ENCODE peak calls at places on chromosomes 16 and 17, in eight cellular contexts. R is HCEC 1CT; V is hippocampal formation; Z is lower lobe of right lung; A is naive thymus-derived CD4-positive, alpha-beta T cell; M is stomach; L is LHCN-M2; K is NCI-H1417. H is an unnamed sample.

GRCh38 chr17:81342700-81343070 is 47.6 kb upstream of the SLC38A10 start:
- DNase-seq in R (no peak), V (no peak), Z (peak), A (no peak), M (no peak), L (peak), K (no peak), H (no peak)

GRCh38 chr17:51029568-51030463 is 90.9 kb downstream of the SPAG9 start:
- DNase-seq in R (no peak), V (no peak), Z (no peak), A (peak), M (no peak), L (peak), K (no peak), H (no peak)

GRCh38 chr16:2584742-2585650 is 47.2 kb downstream of the PDPK1 start:
- DNase-seq in R (no peak), V (no peak), Z (peak), A (no peak), M (no peak), L (peak), K (peak), H (no peak)

GRCh38 chr17:54956802-54957201 is 11.7 kb downstream of the COX11 start:
- DNase-seq in R (no peak), V (no peak), Z (no peak), A (no peak), M (no peak), L (no peak), K (no peak), H (no peak)

GRCh38 chr16:13289515-13289914 is 388.1 kb downstream of the SHISA9 start:
- DNase-seq in R (no peak), V (no peak), Z (no peak), A (no peak), M (no peak), L (peak), K (no peak), H (no peak)

GRCh38 chr17:74750327-74751069 is 2.1 kb downstream of the NHERF1 start:
- DNase-seq in R (no peak), V (peak), Z (no peak), A (no peak), M (peak), L (peak), K (no peak), H (no peak)

GRCh38 chr17:64146418-64147109 is 16.6 kb upstream of the ERN1 start:
- DNase-seq in R (peak), V (peak), Z (peak), A (peak), M (peak), L (peak), K (peak), H (peak)

GRCh38 chr17:29718446-29719039 is 95.8 kb upstream of the CORO6 start:
- DNase-seq in R (no peak), V (no peak), Z (no peak), A (no peak), M (no peak), L (no peak), K (no peak), H (no peak)

GRCh38 chr17:58537266-58537665 is 22.8 kb upstream of the MTMR4 start:
- DNase-seq in R (no peak), V (no peak), Z (no peak), A (no peak), M (no peak), L (no peak), K (no peak), H (no peak)

GRCh38 chr16:55725055-55725777 is 69.4 kb downstream of the SLC6A2 start:
- DNase-seq in R (no peak), V (no peak), Z (no peak), A (no peak), M (no peak), L (no peak), K (no peak), H (no peak)

GRCh38 chr16:66372078-66372897 is 5.8 kb downstream of the CDH5 start:
- DNase-seq in R (no peak), V (no peak), Z (no peak), A (no peak), M (no peak), L (no peak), K (no peak), H (no peak)

GRCh38 chr16:50285406-50286003 is 19.2 kb downstream of the ADCY7 start:
- DNase-seq in R (no peak), V (no peak), Z (no peak), A (no peak), M (no peak), L (no peak), K (no peak), H (no peak)

GRCh38 chr16:89119161-89119621 is 25.5 kb downstream of the ACSF3 start:
- DNase-seq in R (no peak), V (no peak), Z (peak), A (no peak), M (no peak), L (no peak), K (no peak), H (no peak)

GRCh38 chr16:58481931-58482330 is 18.0 kb upstream of the NDRG4 start:
- DNase-seq in R (no peak), V (no peak), Z (no peak), A (no peak), M (no peak), L (no peak), K (no peak), H (no peak)

GRCh38 chr17:76152580-76152979 is 11.5 kb upstream of the FOXJ1 start:
- DNase-seq in R (no peak), V (no peak), Z (no peak), A (no peak), M (no peak), L (no peak), K (no peak), H (no peak)

GRCh38 chr16:9943121-9943520 is 239.1 kb downstream of the GRIN2A start:
- DNase-seq in R (no peak), V (peak), Z (no peak), A (no peak), M (no peak), L (no peak), K (no peak), H (no peak)

GRCh38 chr16:68399456-68399855 is 48.9 kb downstream of the SMPD3 start:
- DNase-seq in R (no peak), V (no peak), Z (peak), A (no peak), M (no peak), L (no peak), K (no peak), H (no peak)

GRCh38 chr17:9427460-9428315 is 147.9 kb downstream of the STX8 start:
- DNase-seq in R (no peak), V (no peak), Z (no peak), A (no peak), M (no peak), L (no peak), K (peak), H (no peak)

GRCh38 chr16:23079683-23080221 is 69.5 kb downstream of the USP31 start:
- DNase-seq in R (no peak), V (no peak), Z (no peak), A (no peak), M (no peak), L (no peak), K (peak), H (no peak)

GRCh38 chr17:43952724-43953666 is 745 bp downstream of the PYY start:
- DNase-seq in R (no peak), V (no peak), Z (no peak), A (no peak), M (no peak), L (no peak), K (peak), H (no peak)

GRCh38 chr16:84117482-84117843 is 721 bp upstream of the MBTPS1 start:
- DNase-seq in R (peak), V (no peak), Z (no peak), A (peak), M (no peak), L (no peak), K (peak), H (no peak)

GRCh38 chr17:57309479-57309878 is 53.2 kb downstream of the MSI2 start:
- DNase-seq in R (no peak), V (no peak), Z (no peak), A (no peak), M (no peak), L (no peak), K (no peak), H (no peak)

GRCh38 chr17:15265131-15265530 is at the start of gene PMP22:
- DNase-seq in R (peak), V (no peak), Z (no peak), A (no peak), M (no peak), L (no peak), K (no peak), H (no peak)

GRCh38 chr17:57943140-57943539 is 12.1 kb downstream of the CUEDC1 start:
- DNase-seq in R (peak), V (no peak), Z (no peak), A (no peak), M (no peak), L (peak), K (no peak), H (no peak)

GRCh38 chr16:89557936-89558490 is 2.5 kb upstream of the RPL13 start:
- DNase-seq in R (no peak), V (no peak), Z (no peak), A (no peak), M (no peak), L (no peak), K (no peak), H (no peak)

GRCh38 chr17:47696717-47697642 is 3.0 kb downstream of the TBKBP1 start:
- DNase-seq in R (no peak), V (no peak), Z (no peak), A (no peak), M (no peak), L (no peak), K (no peak), H (no peak)

GRCh38 chr16:59913666-59914065 is 1179.5 kb upstream of the GOT2 start:
- DNase-seq in R (no peak), V (no peak), Z (no peak), A (no peak), M (no peak), L (no peak), K (no peak), H (no peak)

GRCh38 chr16:88803264-88803987 is at the start of gene CDT1:
- DNase-seq in R (peak), V (peak), Z (peak), A (peak), M (peak), L (peak), K (peak), H (peak)

GRCh38 chr16:57470683-57471082 is 8.2 kb downstream of the POLR2C start:
- DNase-seq in R (no peak), V (no peak), Z (peak), A (no peak), M (peak), L (no peak), K (no peak), H (no peak)

H was measured in fibroblast of the conjunctiva.